ENCODE peak calls at places on chromosome 16, in seven cellular contexts. Y is stomach, V is tibial nerve, I is uterus, K is thyroid gland, F is body of pancreas, X is HCT116. C is an unnamed sample. For H3K27me3, the result is how much of the 10 kb centered on the place peaks cover.

GRCh38 chr16:71311553-71312158 is 22.5 kb upstream of the CMTR2 start:
- DNase-seq in Y (no peak), V (no peak), I (no peak), K (peak), F (peak), X (no peak), C (peak)

GRCh38 chr16:57485091-57485915 is 990 bp downstream of the DOK4 start:
- DNase-seq in Y (peak), V (no peak), I (no peak), K (no peak), F (no peak), X (no peak), C (peak)

GRCh38 chr16:66566051-66566901 is at the start of gene CMTM1:
- DNase-seq in Y (no peak), V (no peak), I (no peak), K (no peak), F (no peak), X (no peak), C (no peak)

GRCh38 chr16:48609453-48610023 is 442 bp downstream of the N4BP1 start:
- DNase-seq in Y (peak), V (no peak), I (no peak), K (peak), F (peak), X (no peak), C (peak)

GRCh38 chr16:19700319-19700781 is 17.7 kb downstream of the KNOP1 start:
- DNase-seq in Y (no peak), V (no peak), I (peak), K (peak), F (no peak), X (no peak), C (peak)

GRCh38 chr16:81560979-81561657 is 116.5 kb downstream of the CMIP start:
- DNase-seq in Y (no peak), V (no peak), I (no peak), K (no peak), F (no peak), X (no peak), C (no peak)

GRCh38 chr16:85728879-85729278 is 22.0 kb downstream of the C16orf74 start:
- DNase-seq in Y (no peak), V (no peak), I (no peak), K (no peak), F (no peak), X (no peak), C (no peak)

GRCh38 chr16:87203060-87203656 is 114.0 kb downstream of the C16orf95 start:
- DNase-seq in Y (peak), V (peak), I (peak), K (peak), F (peak), X (peak), C (peak)

GRCh38 chr16:4350365-4350786 is 745 bp downstream of the PAM16 start:
- DNase-seq in Y (no peak), V (no peak), I (no peak), K (no peak), F (no peak), X (no peak), C (no peak)

GRCh38 chr16:14097182-14097951 is 26.2 kb downstream of the MRTFB start:
- DNase-seq in Y (peak), V (no peak), I (no peak), K (peak), F (peak), X (peak), C (no peak)

GRCh38 chr16:84907575-84907974 is 87.8 kb downstream of the CRISPLD2 start:
- DNase-seq in Y (no peak), V (no peak), I (peak), K (no peak), F (peak), X (no peak), C (no peak)

GRCh38 chr16:85330694-85331188 is 218.5 kb upstream of the CIBAR2 start:
- DNase-seq in Y (no peak), V (no peak), I (no peak), K (no peak), F (peak), X (peak), C (no peak)

GRCh38 chr16:8768701-8769100 is 28.7 kb downstream of the TMEM186 start:
- DNase-seq in Y (no peak), V (no peak), I (no peak), K (no peak), F (no peak), X (no peak), C (no peak)

GRCh38 chr16:51201604-51202003 is 50.5 kb upstream of the SALL1 start:
- DNase-seq in Y (no peak), V (no peak), I (no peak), K (no peak), F (no peak), X (no peak), C (no peak)
- TF ChIP-seq CTCF in Y (no peak), V (no peak), I (no peak), K (no peak), F (no peak), X (no peak), C (no peak)

GRCh38 chr16:3047387-3047720 is 993 bp downstream of the MMP25 start:
- DNase-seq in Y (no peak), V (no peak), I (no peak), K (no peak), F (no peak), X (no peak), C (no peak)
- H3K27me3 ChIP-seq in Y (under half), V (half or more), I (under half), K (under half), F (under half), X (under half), C (under half)

GRCh38 chr16:76389126-76389525 is 111.9 kb downstream of the CNTNAP4 start:
- DNase-seq in Y (no peak), V (no peak), I (no peak), K (no peak), F (no peak), X (no peak), C (no peak)
- TF ChIP-seq POLR2A in Y (no peak), V (no peak), I (no peak), K (no peak), F (no peak), X (no peak), C (no peak)

GRCh38 chr16:11583889-11584565 is 2.7 kb downstream of the LITAF start:
- DNase-seq in Y (peak), V (no peak), I (no peak), K (peak), F (peak), X (no peak), C (peak)

GRCh38 chr16:11586856-11587642 is at the start of gene LITAF:
- DNase-seq in Y (peak), V (peak), I (peak), K (peak), F (peak), X (no peak), C (peak)

GRCh38 chr16:11587643-11588247 is 1.0 kb upstream of the LITAF start:
- DNase-seq in Y (no peak), V (no peak), I (no peak), K (no peak), F (no peak), X (no peak), C (no peak)

GRCh38 chr16:11586375-11586855 is 304 bp downstream of the LITAF start:
- DNase-seq in Y (no peak), V (no peak), I (no peak), K (no peak), F (no peak), X (no peak), C (no peak)

DNA sequence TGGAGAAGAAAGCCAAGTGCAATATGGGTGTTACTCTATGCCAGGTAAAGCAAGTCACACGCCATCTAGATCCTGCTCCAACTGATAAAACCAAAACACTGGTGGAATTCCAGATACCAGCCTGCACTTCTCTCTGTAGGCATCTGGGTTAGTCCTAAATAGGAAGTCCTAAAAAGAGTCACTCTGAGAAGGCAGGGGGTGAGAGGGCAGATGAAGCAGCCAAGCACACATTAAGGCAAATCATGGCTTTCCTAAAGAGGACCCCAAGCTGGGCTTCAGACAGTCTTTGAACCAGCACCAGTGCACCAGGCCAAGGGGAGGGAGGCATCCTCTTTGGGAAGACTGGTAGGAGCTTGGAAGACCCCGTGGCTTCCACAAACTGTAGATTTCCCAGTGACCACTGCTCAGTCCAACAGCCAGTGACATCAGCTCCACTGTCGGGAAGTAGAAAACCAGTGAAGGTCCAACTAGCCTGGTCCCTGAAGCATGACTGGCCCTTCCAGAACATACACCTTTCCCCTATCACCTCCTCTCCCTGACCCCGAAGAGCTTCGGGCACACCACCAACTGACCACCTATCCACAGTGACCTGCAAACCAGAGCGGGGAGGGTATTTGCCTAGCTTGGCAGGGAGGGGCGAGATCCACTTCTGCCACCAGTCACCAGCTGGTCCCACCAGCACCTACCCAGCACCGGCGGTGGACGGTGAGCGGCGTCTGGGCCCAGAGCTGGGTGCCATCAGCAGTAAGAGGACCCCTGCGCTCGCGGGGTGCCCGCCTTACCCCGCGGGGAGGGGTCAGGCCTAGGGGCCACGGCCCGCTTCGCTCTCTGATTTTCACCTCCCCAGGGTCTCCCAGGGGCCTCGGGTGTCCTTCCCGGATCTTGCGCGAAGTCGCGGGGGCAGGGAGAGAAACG is 1.0 kb downstream of the LITAF start:
- DNase-seq in Y (peak), V (no peak), I (peak), K (peak), F (peak), X (no peak), C (peak)
- TF ChIP-seq CTCF in Y (no peak), V (no peak), I (no peak), K (no peak), F (no peak), X (no peak), C (no peak)

GRCh38 chr16:74766729-74767128 is 7.9 kb downstream of the FA2H start:
- DNase-seq in Y (no peak), V (no peak), I (no peak), K (no peak), F (no peak), X (no peak), C (no peak)
- H3K27me3 ChIP-seq in Y (under half), V (under half), I (under half), K (under half), F (under half), X (under half), C (under half)

C was measured in Peyer's patch.